ENCODE peak calls at places on chromosomes 5 and 9, in eight cellular contexts. L, Q, G, U, S, N, E and Y are unnamed samples.
A peak's percentile ranks its signal among the peaks of the same experiment; 100 is the strongest.

GRCh38 chr9:130664191-130665028 is at the start of gene PRDM12:
- DNase-seq in L (no peak), Q (no peak), G (peak; percentile 58), U (no peak), S (peak; percentile 34), N (no peak), E (no peak), Y (no peak)

GRCh38 chr9:128297221-128297773 is 21.2 kb downstream of the SWI5 start:
- DNase-seq in L (no peak), Q (no peak), G (no peak), U (no peak), S (no peak), N (no peak), E (no peak), Y (no peak)

GRCh38 chr9:115122937-115123336 is 5.0 kb upstream of the TNC start:
- DNase-seq in L (no peak), Q (no peak), G (no peak), U (no peak), S (no peak), N (no peak), E (no peak), Y (no peak)

GRCh38 chr5:143244990-143245389 is 158.5 kb downstream of the NR3C1 start:
- DNase-seq in L (no peak), Q (no peak), G (no peak), U (peak; percentile 80), S (peak; percentile 30), N (no peak), E (no peak), Y (no peak)

GRCh38 chr5:173591300-173591622 is 25.2 kb downstream of the BOD1 start:
- DNase-seq in L (no peak), Q (no peak), G (peak; percentile 47), U (no peak), S (peak; percentile 64), N (no peak), E (no peak), Y (no peak)

GRCh38 chr9:129242971-129243561 is 65.0 kb upstream of the IER5L start:
- DNase-seq in L (peak; percentile 44), Q (peak; percentile 37), G (no peak), U (no peak), S (peak; percentile 82), N (peak; percentile 77), E (no peak), Y (no peak)

GRCh38 chr5:5374034-5374715 is 48.3 kb upstream of the ICE1 start:
- DNase-seq in L (peak; percentile 53), Q (no peak), G (no peak), U (no peak), S (peak; percentile 62), N (no peak), E (no peak), Y (no peak)

GRCh38 chr9:33082538-33083326 is 6.3 kb upstream of the SMU1 start:
- DNase-seq in L (no peak), Q (no peak), G (no peak), U (peak; percentile 37), S (no peak), N (no peak), E (no peak), Y (no peak)

GRCh38 chr5:90301248-90301647 is 108.3 kb downstream of the CETN3 start:
- DNase-seq in L (no peak), Q (no peak), G (no peak), U (no peak), S (no peak), N (no peak), E (no peak), Y (no peak)

GRCh38 chr5:112742424-112742823 is 4.7 kb downstream of the APC start:
- DNase-seq in L (no peak), Q (no peak), G (no peak), U (no peak), S (peak; percentile 21), N (no peak), E (no peak), Y (no peak)

GRCh38 chr9:98575379-98576346 is 133.1 kb downstream of the GABBR2 start:
- DNase-seq in L (no peak), Q (no peak), G (no peak), U (peak; percentile 79), S (peak; percentile 69), N (no peak), E (no peak), Y (no peak)

GRCh38 chr5:156359452-156359851 is 32.5 kb downstream of the SGCD start:
- DNase-seq in L (no peak), Q (no peak), G (no peak), U (no peak), S (peak; percentile 96), N (no peak), E (no peak), Y (no peak)

GRCh38 chr5:4018007-4018406 is 422.4 kb downstream of the IRX1 start:
- DNase-seq in L (no peak), Q (no peak), G (no peak), U (no peak), S (no peak), N (no peak), E (no peak), Y (no peak)

GRCh38 chr9:130320697-130321080 is 55.1 kb downstream of the HMCN2 start:
- DNase-seq in L (no peak), Q (no peak), G (peak; percentile 40), U (no peak), S (no peak), N (no peak), E (no peak), Y (peak; percentile 21)

GRCh38 chr5:10045376-10045775 is 204.3 kb downstream of the ATPSCKMT start:
- DNase-seq in L (no peak), Q (no peak), G (no peak), U (no peak), S (no peak), N (no peak), E (no peak), Y (no peak)

GRCh38 chr5:172050070-172050469 is 43.6 kb upstream of the FBXW11 start:
- DNase-seq in L (no peak), Q (no peak), G (no peak), U (no peak), S (no peak), N (no peak), E (no peak), Y (no peak)

GRCh38 chr5:177083351-177083750 is 3.4 kb upstream of the FGFR4 start:
- DNase-seq in L (no peak), Q (no peak), G (no peak), U (no peak), S (no peak), N (no peak), E (no peak), Y (no peak)
- H3K4me1 ChIP-seq in L (no peaks in the 10 kb centered on the region), Q (no peaks in the 10 kb centered on the region), G (peaks cover 6% of the 10 kb centered on the region), U (peaks cover 8% of the 10 kb centered on the region), S (no peaks in the 10 kb centered on the region), N (peaks cover 7% of the 10 kb centered on the region), E (no peaks in the 10 kb centered on the region), Y (peaks cover 5% of the 10 kb centered on the region)

GRCh38 chr5:158484968-158485367 is 614.7 kb downstream of the EBF1 start:
- DNase-seq in L (no peak), Q (no peak), G (no peak), U (no peak), S (no peak), N (no peak), E (no peak), Y (no peak)
- H3K4me1 ChIP-seq in L (peaks cover 9% of the 10 kb centered on the region), Q (no peaks in the 10 kb centered on the region), G (peaks cover 14% of the 10 kb centered on the region), U (no peaks in the 10 kb centered on the region), S (peaks cover 54% of the 10 kb centered on the region), N (peaks cover 4% of the 10 kb centered on the region), E (peaks cover 12% of the 10 kb centered on the region), Y (peaks cover 4% of the 10 kb centered on the region)

DNA sequence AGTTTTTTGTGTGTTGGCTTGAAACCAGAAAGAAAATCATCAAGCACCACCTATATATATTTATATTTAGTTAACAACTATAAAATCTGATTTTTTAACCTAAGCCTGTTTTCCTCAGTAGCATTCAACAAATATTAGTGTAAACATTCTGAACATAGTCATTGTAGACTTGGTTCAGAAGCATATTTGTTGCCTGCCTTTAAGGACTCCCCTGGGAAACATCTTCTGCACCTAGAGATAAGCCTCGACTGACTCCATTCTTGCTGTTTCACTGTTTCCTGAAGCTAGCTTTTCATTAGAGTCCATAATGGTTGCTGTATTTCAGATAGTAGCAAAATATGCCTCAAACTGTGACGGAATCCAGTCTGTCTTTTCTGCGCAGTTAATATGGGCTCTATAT is 123.5 kb downstream of the TRIO start:
- DNase-seq in L (no peak), Q (no peak), G (no peak), U (no peak), S (peak; percentile 61), N (no peak), E (no peak), Y (no peak)
- H3K4me1 ChIP-seq in L (peaks cover 14% of the 10 kb centered on the region), Q (no peaks in the 10 kb centered on the region), G (peaks cover 64% of the 10 kb centered on the region), U (peaks cover 74% of the 10 kb centered on the region), S (peaks cover 93% of the 10 kb centered on the region), N (peaks cover 75% of the 10 kb centered on the region), E (peaks cover 34% of the 10 kb centered on the region), Y (peaks cover 42% of the 10 kb centered on the region)

DNA sequence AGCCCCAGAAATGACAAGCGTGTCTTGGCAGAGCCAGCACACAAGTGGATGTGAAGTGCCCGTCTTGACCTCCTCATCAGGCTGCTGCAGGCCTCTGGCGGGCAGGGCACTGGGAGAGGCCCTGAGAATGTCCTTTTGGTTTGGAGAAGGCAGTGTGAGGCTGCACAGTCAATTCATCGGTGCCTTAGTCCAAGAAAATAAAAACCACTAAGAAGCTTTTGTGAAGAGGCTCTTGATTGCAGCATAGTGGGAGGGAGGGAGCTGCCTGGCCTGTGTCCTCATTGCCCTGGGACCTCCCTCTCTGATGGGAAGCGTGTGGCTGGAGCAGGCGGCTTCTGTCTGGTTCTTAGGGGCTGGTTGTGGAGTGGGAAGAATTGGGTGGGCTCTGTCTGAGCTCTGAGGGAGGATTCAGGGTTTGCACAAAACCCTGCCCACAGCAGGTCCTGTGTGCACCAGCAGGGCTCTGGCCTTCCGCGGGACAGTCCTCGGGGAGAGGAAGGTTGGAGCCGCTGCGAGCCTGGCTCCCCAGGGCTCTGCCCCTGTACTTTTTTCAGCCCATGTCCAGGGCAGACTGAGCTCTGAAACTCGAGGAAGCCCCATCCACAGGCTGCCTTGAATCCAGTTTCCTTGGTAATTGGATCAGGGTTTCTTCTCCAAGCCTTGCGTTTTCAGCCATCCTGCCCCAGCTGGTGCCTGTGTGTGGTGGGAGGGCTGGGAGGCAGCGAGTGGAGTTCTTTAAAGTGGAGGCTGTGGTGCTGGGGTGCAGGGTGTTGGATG is 1.1 kb downstream of the HRCT1 start:
- DNase-seq in L (peak; percentile 84), Q (peak; percentile 62), G (no peak), U (peak; percentile 61), S (peak; percentile 90), N (peak; percentile 76), E (peak; percentile 85), Y (peak; percentile 65)
- H3K4me1 ChIP-seq in L (peaks cover 54% of the 10 kb centered on the region), Q (no peaks in the 10 kb centered on the region), G (peaks cover 38% of the 10 kb centered on the region), U (peaks cover 62% of the 10 kb centered on the region), S (peaks cover 52% of the 10 kb centered on the region), N (peaks cover 28% of the 10 kb centered on the region), E (no peaks in the 10 kb centered on the region), Y (peaks cover 78% of the 10 kb centered on the region)

DNA sequence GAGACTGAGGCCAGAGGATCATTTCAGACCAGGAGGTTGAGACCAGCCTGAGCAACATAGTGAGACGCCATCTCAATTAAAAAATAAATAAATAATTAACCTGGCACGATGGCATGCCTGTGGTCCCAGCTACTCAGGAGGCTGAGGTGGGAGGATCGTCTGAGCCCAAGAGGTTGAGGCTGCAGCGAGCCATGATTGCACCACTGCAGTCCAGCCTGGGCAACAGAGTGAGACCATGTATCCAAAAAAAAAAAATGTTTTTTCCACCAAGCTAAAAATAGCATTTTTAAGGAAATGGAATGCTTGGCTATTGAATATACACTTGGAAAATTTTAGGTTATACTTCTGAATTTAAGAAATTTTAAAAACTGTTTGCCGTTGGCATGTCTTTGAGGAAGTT is 20.8 kb downstream of the F2R start:
- DNase-seq in L (no peak), Q (no peak), G (no peak), U (no peak), S (no peak), N (no peak), E (no peak), Y (no peak)
- H3K4me1 ChIP-seq in L (no peaks in the 10 kb centered on the region), Q (no peaks in the 10 kb centered on the region), G (peaks cover 3% of the 10 kb centered on the region), U (peaks cover 6% of the 10 kb centered on the region), S (peaks cover 4% of the 10 kb centered on the region), N (no peaks in the 10 kb centered on the region), E (no peaks in the 10 kb centered on the region), Y (no peaks in the 10 kb centered on the region)